ENCODE peak calls at places on chromosomes 11 and 22, in nine cellular contexts. One of them, this sample, is unnamed.

GRCh38 chr11:25910090-25910489 is 421.8 kb upstream of the ANO3 start:
- DNase-seq in fibroblast of lung: no peak
- DNase-seq in SK-N-MC: no peak
- DNase-seq in esophagus squamous epithelium: no peak
- DNase-seq in CD8-positive, alpha-beta memory T cell: no peak
- DNase-seq in body of pancreas: no peak
- DNase-seq in kidney: no peak
- DNase-seq in transverse colon: no peak
- DNase-seq in endothelial cell of umbilical vein: peak; percentile 27
- DNase-seq in this sample: peak; percentile 31

GRCh38 chr11:105202844-105203548 is 63.4 kb upstream of the CARD18 start:
- DNase-seq in fibroblast of lung: peak; percentile 66
- DNase-seq in SK-N-MC: no peak
- DNase-seq in esophagus squamous epithelium: no peak
- DNase-seq in CD8-positive, alpha-beta memory T cell: no peak
- DNase-seq in body of pancreas: peak; percentile 75
- DNase-seq in kidney: no peak
- DNase-seq in transverse colon: peak; percentile 12
- DNase-seq in endothelial cell of umbilical vein: peak; percentile 16
- DNase-seq in this sample: no peak

GRCh38 chr11:22703040-22703439 is 36.6 kb downstream of the GAS2 start:
- DNase-seq in fibroblast of lung: peak; percentile 88
- DNase-seq in SK-N-MC: no peak
- DNase-seq in esophagus squamous epithelium: no peak
- DNase-seq in CD8-positive, alpha-beta memory T cell: no peak
- DNase-seq in body of pancreas: peak; percentile 70
- DNase-seq in kidney: no peak
- DNase-seq in transverse colon: no peak
- DNase-seq in endothelial cell of umbilical vein: peak; percentile 93
- DNase-seq in this sample: peak; percentile 60

GRCh38 chr11:2928605-2929510 is at the start of gene PHLDA2:
- DNase-seq in fibroblast of lung: peak; percentile 87
- DNase-seq in SK-N-MC: no peak
- DNase-seq in esophagus squamous epithelium: no peak
- DNase-seq in CD8-positive, alpha-beta memory T cell: peak; percentile 76
- DNase-seq in body of pancreas: peak; percentile 72
- DNase-seq in kidney: peak; percentile 89
- DNase-seq in transverse colon: peak; percentile 73
- DNase-seq in endothelial cell of umbilical vein: peak; percentile 59
- DNase-seq in this sample: no peak

GRCh38 chr22:42167066-42167465 is 36.5 kb upstream of the CYP2D6 start:
- DNase-seq in fibroblast of lung: no peak
- DNase-seq in SK-N-MC: no peak
- DNase-seq in esophagus squamous epithelium: no peak
- DNase-seq in CD8-positive, alpha-beta memory T cell: no peak
- DNase-seq in body of pancreas: no peak
- DNase-seq in kidney: no peak
- DNase-seq in transverse colon: no peak
- DNase-seq in endothelial cell of umbilical vein: no peak
- DNase-seq in this sample: no peak

GRCh38 chr11:46916669-46917108 is 1.7 kb downstream of the LRP4 start:
- DNase-seq in fibroblast of lung: peak; percentile 76
- DNase-seq in SK-N-MC: no peak
- DNase-seq in esophagus squamous epithelium: no peak
- DNase-seq in CD8-positive, alpha-beta memory T cell: no peak
- DNase-seq in body of pancreas: peak; percentile 54
- DNase-seq in kidney: peak; percentile 83
- DNase-seq in transverse colon: peak; percentile 62
- DNase-seq in endothelial cell of umbilical vein: peak; percentile 57
- DNase-seq in this sample: no peak

GRCh38 chr11:22626573-22627239 is 1.1 kb upstream of the FANCF start:
- DNase-seq in fibroblast of lung: no peak
- DNase-seq in SK-N-MC: no peak
- DNase-seq in esophagus squamous epithelium: no peak
- DNase-seq in CD8-positive, alpha-beta memory T cell: no peak
- DNase-seq in body of pancreas: no peak
- DNase-seq in kidney: no peak
- DNase-seq in transverse colon: no peak
- DNase-seq in endothelial cell of umbilical vein: no peak
- DNase-seq in this sample: no peak

GRCh38 chr11:17633987-17634775 is 85.2 kb upstream of the MYOD1 start:
- DNase-seq in fibroblast of lung: no peak
- DNase-seq in SK-N-MC: no peak
- DNase-seq in esophagus squamous epithelium: no peak
- DNase-seq in CD8-positive, alpha-beta memory T cell: no peak
- DNase-seq in body of pancreas: no peak
- DNase-seq in kidney: no peak
- DNase-seq in transverse colon: no peak
- DNase-seq in endothelial cell of umbilical vein: no peak
- DNase-seq in this sample: no peak

GRCh38 chr11:67285541-67286498 is 3.3 kb upstream of the ANKRD13D start:
- DNase-seq in fibroblast of lung: no peak
- DNase-seq in SK-N-MC: no peak
- DNase-seq in esophagus squamous epithelium: no peak
- DNase-seq in CD8-positive, alpha-beta memory T cell: peak; percentile 74
- DNase-seq in body of pancreas: no peak
- DNase-seq in kidney: peak; percentile 77
- DNase-seq in transverse colon: no peak
- DNase-seq in endothelial cell of umbilical vein: no peak
- DNase-seq in this sample: no peak

GRCh38 chr11:130389315-130389935 is 39.0 kb downstream of the ADAMTS8 start:
- DNase-seq in fibroblast of lung: no peak
- DNase-seq in SK-N-MC: no peak
- DNase-seq in esophagus squamous epithelium: no peak
- DNase-seq in CD8-positive, alpha-beta memory T cell: peak; percentile 77
- DNase-seq in body of pancreas: no peak
- DNase-seq in kidney: no peak
- DNase-seq in transverse colon: peak; percentile 63
- DNase-seq in endothelial cell of umbilical vein: no peak
- DNase-seq in this sample: no peak

GRCh38 chr11:45089251-45089650 is 57.2 kb upstream of the PRDM11 start:
- DNase-seq in fibroblast of lung: peak; percentile 99
- DNase-seq in SK-N-MC: no peak
- DNase-seq in esophagus squamous epithelium: no peak
- DNase-seq in CD8-positive, alpha-beta memory T cell: no peak
- DNase-seq in body of pancreas: peak; percentile 89
- DNase-seq in kidney: peak; percentile 91
- DNase-seq in transverse colon: peak; percentile 59
- DNase-seq in endothelial cell of umbilical vein: peak; percentile 14
- DNase-seq in this sample: no peak

GRCh38 chr11:68905421-68906360 is 2.0 kb downstream of the IGHMBP2 start:
- DNase-seq in fibroblast of lung: no peak
- DNase-seq in SK-N-MC: no peak
- DNase-seq in esophagus squamous epithelium: no peak
- DNase-seq in CD8-positive, alpha-beta memory T cell: no peak
- DNase-seq in body of pancreas: no peak
- DNase-seq in kidney: peak; percentile 44
- DNase-seq in transverse colon: no peak
- DNase-seq in endothelial cell of umbilical vein: no peak
- DNase-seq in this sample: no peak

GRCh38 chr11:71936825-71937224 is 8.0 kb downstream of the RNF121 start:
- DNase-seq in fibroblast of lung: peak; percentile 85
- DNase-seq in SK-N-MC: no peak
- DNase-seq in esophagus squamous epithelium: no peak
- DNase-seq in CD8-positive, alpha-beta memory T cell: no peak
- DNase-seq in body of pancreas: no peak
- DNase-seq in kidney: no peak
- DNase-seq in transverse colon: no peak
- DNase-seq in endothelial cell of umbilical vein: peak; percentile 89
- DNase-seq in this sample: no peak

GRCh38 chr11:91955206-91955605 is 269.4 kb upstream of the FAT3 start:
- DNase-seq in fibroblast of lung: no peak
- DNase-seq in SK-N-MC: no peak
- DNase-seq in esophagus squamous epithelium: no peak
- DNase-seq in CD8-positive, alpha-beta memory T cell: no peak
- DNase-seq in body of pancreas: no peak
- DNase-seq in kidney: no peak
- DNase-seq in transverse colon: no peak
- DNase-seq in endothelial cell of umbilical vein: no peak
- DNase-seq in this sample: no peak

GRCh38 chr11:102446606-102447005 is 6.0 kb downstream of the TMEM123 start:
- DNase-seq in fibroblast of lung: peak; percentile 87
- DNase-seq in SK-N-MC: no peak
- DNase-seq in esophagus squamous epithelium: no peak
- DNase-seq in CD8-positive, alpha-beta memory T cell: no peak
- DNase-seq in body of pancreas: no peak
- DNase-seq in kidney: no peak
- DNase-seq in transverse colon: no peak
- DNase-seq in endothelial cell of umbilical vein: peak; percentile 70
- DNase-seq in this sample: no peak

DNA sequence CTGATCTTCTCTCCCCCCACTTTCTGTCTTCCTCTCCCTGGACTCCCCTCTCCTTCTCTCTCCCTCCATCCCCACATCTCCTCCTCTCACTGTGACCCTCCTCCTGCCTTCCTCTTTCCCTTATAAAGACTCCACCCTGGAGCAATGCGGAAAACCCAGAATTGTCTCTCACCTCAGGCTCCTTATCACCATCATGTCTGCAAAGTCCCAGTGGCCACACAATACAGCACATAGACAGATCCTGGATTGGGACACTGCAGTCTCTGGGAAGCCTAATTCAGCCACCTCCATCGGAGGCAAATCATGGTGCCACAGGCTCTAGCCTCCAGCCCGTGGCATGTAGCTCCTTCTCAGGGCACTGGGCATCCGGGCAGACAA is 2.7 kb downstream of the RFPL2 start:
- DNase-seq in fibroblast of lung: no peak
- DNase-seq in SK-N-MC: no peak
- DNase-seq in esophagus squamous epithelium: no peak
- DNase-seq in CD8-positive, alpha-beta memory T cell: no peak
- DNase-seq in body of pancreas: no peak
- DNase-seq in kidney: no peak
- DNase-seq in transverse colon: no peak
- DNase-seq in endothelial cell of umbilical vein: no peak
- DNase-seq in this sample: no peak
- H3K27ac ChIP-seq in fibroblast of lung: no peak overlapping the region
- H3K27ac ChIP-seq in SK-N-MC: no peak overlapping the region
- H3K27ac ChIP-seq in esophagus squamous epithelium: no peak overlapping the region
- H3K27ac ChIP-seq in CD8-positive, alpha-beta memory T cell: no peak overlapping the region
- H3K27ac ChIP-seq in body of pancreas: no peak overlapping the region
- H3K27ac ChIP-seq in kidney: no peak overlapping the region
- H3K27ac ChIP-seq in transverse colon: no peak overlapping the region
- H3K27ac ChIP-seq in endothelial cell of umbilical vein: no peak overlapping the region
- H3K27ac ChIP-seq in this sample: no peak overlapping the region

GRCh38 chr11:73367482-73368024 is 8.6 kb upstream of the RELT start:
- DNase-seq in fibroblast of lung: no peak
- DNase-seq in SK-N-MC: no peak
- DNase-seq in esophagus squamous epithelium: no peak
- DNase-seq in CD8-positive, alpha-beta memory T cell: no peak
- DNase-seq in body of pancreas: no peak
- DNase-seq in kidney: no peak
- DNase-seq in transverse colon: no peak
- DNase-seq in endothelial cell of umbilical vein: no peak
- DNase-seq in this sample: no peak
- H3K27ac ChIP-seq in fibroblast of lung: no peak overlapping the region
- H3K27ac ChIP-seq in SK-N-MC: no peak overlapping the region
- H3K27ac ChIP-seq in esophagus squamous epithelium: no peak overlapping the region
- H3K27ac ChIP-seq in CD8-positive, alpha-beta memory T cell: no peak overlapping the region
- H3K27ac ChIP-seq in body of pancreas: no peak overlapping the region
- H3K27ac ChIP-seq in kidney: peak overlapping the region; percentile 32
- H3K27ac ChIP-seq in transverse colon: no peak overlapping the region
- H3K27ac ChIP-seq in endothelial cell of umbilical vein: no peak overlapping the region
- H3K27ac ChIP-seq in this sample: no peak overlapping the region

GRCh38 chr11:43579919-43580276 is 100.6 kb upstream of the HSD17B12 start:
- DNase-seq in fibroblast of lung: no peak
- DNase-seq in SK-N-MC: no peak
- DNase-seq in esophagus squamous epithelium: no peak
- DNase-seq in CD8-positive, alpha-beta memory T cell: no peak
- DNase-seq in body of pancreas: no peak
- DNase-seq in kidney: no peak
- DNase-seq in transverse colon: no peak
- DNase-seq in endothelial cell of umbilical vein: no peak
- DNase-seq in this sample: no peak

GRCh38 chr11:43579171-43579918 is 101.2 kb upstream of the HSD17B12 start:
- DNase-seq in fibroblast of lung: peak; percentile 37
- DNase-seq in SK-N-MC: no peak
- DNase-seq in esophagus squamous epithelium: no peak
- DNase-seq in CD8-positive, alpha-beta memory T cell: no peak
- DNase-seq in body of pancreas: no peak
- DNase-seq in kidney: peak; percentile 74
- DNase-seq in transverse colon: no peak
- DNase-seq in endothelial cell of umbilical vein: peak; percentile 51
- DNase-seq in this sample: no peak

GRCh38 chr11:43577566-43578264 is 102.8 kb upstream of the HSD17B12 start:
- DNase-seq in fibroblast of lung: no peak
- DNase-seq in SK-N-MC: no peak
- DNase-seq in esophagus squamous epithelium: no peak
- DNase-seq in CD8-positive, alpha-beta memory T cell: no peak
- DNase-seq in body of pancreas: no peak
- DNase-seq in kidney: no peak
- DNase-seq in transverse colon: no peak
- DNase-seq in endothelial cell of umbilical vein: no peak
- DNase-seq in this sample: no peak

GRCh38 chr11:43576834-43577521 is 103.6 kb upstream of the HSD17B12 start:
- DNase-seq in fibroblast of lung: peak; percentile 46
- DNase-seq in SK-N-MC: no peak
- DNase-seq in esophagus squamous epithelium: no peak
- DNase-seq in CD8-positive, alpha-beta memory T cell: no peak
- DNase-seq in body of pancreas: no peak
- DNase-seq in kidney: no peak
- DNase-seq in transverse colon: no peak
- DNase-seq in endothelial cell of umbilical vein: peak; percentile 40
- DNase-seq in this sample: no peak

DNA sequence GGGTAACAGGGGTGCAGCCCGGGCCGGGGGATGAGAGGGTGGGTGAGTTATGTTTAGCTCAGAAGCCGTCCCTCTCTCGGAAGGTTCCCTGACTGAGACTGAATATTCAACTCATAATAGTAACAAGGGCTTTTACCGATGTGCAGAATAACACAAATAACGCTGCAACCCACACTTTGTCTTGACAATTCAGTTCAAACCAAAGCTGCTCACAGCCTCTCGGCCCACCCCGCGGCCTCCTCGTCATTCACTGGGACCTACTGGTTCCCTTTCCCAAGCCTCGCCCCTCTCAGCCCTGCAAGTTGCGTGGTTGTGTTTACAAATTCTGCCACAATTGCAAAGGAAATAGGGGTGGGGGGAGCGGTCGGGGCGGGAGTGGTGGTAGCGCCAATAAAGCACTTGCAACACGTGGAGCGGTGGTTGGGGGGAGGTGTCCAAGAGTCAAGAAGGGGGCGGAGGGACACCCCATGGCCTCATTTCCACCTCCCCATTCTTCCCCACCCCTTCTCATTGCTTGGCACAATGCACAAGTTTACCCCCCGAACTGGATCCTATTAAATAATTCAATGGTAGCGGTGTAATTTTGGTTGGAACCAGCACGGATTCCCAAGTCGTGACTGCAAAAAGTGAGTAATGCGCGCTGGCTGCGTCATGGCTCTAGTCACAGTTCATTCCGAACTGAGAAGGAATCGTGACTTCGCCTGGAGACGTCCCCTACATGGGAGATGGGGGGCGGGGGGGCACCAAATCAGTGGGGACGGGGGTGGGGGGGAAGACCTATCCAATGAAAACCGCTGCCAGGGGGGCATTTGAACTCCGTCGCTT is 102.0 kb upstream of the HSD17B12 start:
- DNase-seq in fibroblast of lung: peak; percentile 61
- DNase-seq in SK-N-MC: no peak
- DNase-seq in esophagus squamous epithelium: no peak
- DNase-seq in CD8-positive, alpha-beta memory T cell: no peak
- DNase-seq in body of pancreas: no peak
- DNase-seq in kidney: no peak
- DNase-seq in transverse colon: no peak
- DNase-seq in endothelial cell of umbilical vein: no peak
- DNase-seq in this sample: peak; percentile 14
- H3K27ac ChIP-seq in fibroblast of lung: no peak overlapping the region
- H3K27ac ChIP-seq in SK-N-MC: no peak overlapping the region
- H3K27ac ChIP-seq in esophagus squamous epithelium: no peak overlapping the region
- H3K27ac ChIP-seq in CD8-positive, alpha-beta memory T cell: no peak overlapping the region
- H3K27ac ChIP-seq in body of pancreas: no peak overlapping the region
- H3K27ac ChIP-seq in kidney: no peak overlapping the region
- H3K27ac ChIP-seq in transverse colon: no peak overlapping the region
- H3K27ac ChIP-seq in endothelial cell of umbilical vein: no peak overlapping the region
- H3K27ac ChIP-seq in this sample: no peak overlapping the region

GRCh38 chr22:19176732-19177131 is 1.8 kb downstream of the SLC25A1 start:
- DNase-seq in fibroblast of lung: no peak
- DNase-seq in SK-N-MC: no peak
- DNase-seq in esophagus squamous epithelium: no peak
- DNase-seq in CD8-positive, alpha-beta memory T cell: no peak
- DNase-seq in body of pancreas: no peak
- DNase-seq in kidney: no peak
- DNase-seq in transverse colon: no peak
- DNase-seq in endothelial cell of umbilical vein: no peak
- DNase-seq in this sample: no peak
- H3K27ac ChIP-seq in fibroblast of lung: no peak overlapping the region
- H3K27ac ChIP-seq in SK-N-MC: no peak overlapping the region
- H3K27ac ChIP-seq in esophagus squamous epithelium: peak overlapping the region; percentile 74
- H3K27ac ChIP-seq in CD8-positive, alpha-beta memory T cell: peak overlapping the region; percentile 7
- H3K27ac ChIP-seq in body of pancreas: peak overlapping the region; percentile 71
- H3K27ac ChIP-seq in kidney: no peak overlapping the region
- H3K27ac ChIP-seq in transverse colon: peak overlapping the region; percentile 96
- H3K27ac ChIP-seq in endothelial cell of umbilical vein: no peak overlapping the region
- H3K27ac ChIP-seq in this sample: no peak overlapping the region

This sample was measured in epithelial cell of prostate.